ENCODE peak calls at places on chromosomes 11 and 22, in five cellular contexts. H, M, A, C and Y are unnamed samples.
A peak's percentile ranks its signal among the peaks of the same experiment; 100 is the strongest.

GRCh38 chr11:69670158-69670845 is 4.9 kb downstream of the LTO1 start:
- DNase-seq in M (peak; percentile 85), H (peak; percentile 92), C (peak; percentile 86), A (peak; percentile 56), Y (peak; percentile 79)

GRCh38 chr22:49206281-49206680 is 621.4 kb downstream of the BRD1 start:
- DNase-seq in H (peak; percentile 46), C (no peak), M (peak; percentile 4), A (no peak), Y (no peak)

GRCh38 chr11:62034045-62034355 is 66.6 kb upstream of the FTH1 start:
- DNase-seq in M (no peak), C (no peak), H (no peak), A (no peak), Y (no peak)

GRCh38 chr22:42353883-42354727 is 78.1 kb downstream of the NFAM1 start:
- DNase-seq in M (no peak), C (no peak), A (no peak), H (no peak), Y (no peak)

GRCh38 chr11:134543144-134544044 is 131.4 kb upstream of the B3GAT1 start:
- DNase-seq in M (no peak), C (no peak), H (peak; percentile 44), A (no peak), Y (no peak)

GRCh38 chr22:29799217-29799680 is 32.1 kb downstream of the UQCR10 start:
- DNase-seq in C (peak; percentile 96), M (peak; percentile 95), H (peak; percentile 94), A (peak; percentile 58), Y (peak; percentile 97)

GRCh38 chr11:116454020-116454645 is 318.7 kb downstream of the BUD13 start:
- DNase-seq in C (peak; percentile 40), M (peak; percentile 49), H (peak; percentile 75), A (no peak), Y (peak; percentile 26)

GRCh38 chr11:3934658-3935057 is 79.2 kb downstream of the STIM1 start:
- DNase-seq in M (no peak), C (no peak), H (no peak), A (no peak), Y (no peak)

GRCh38 chr22:30892731-30893221 is 75.8 kb downstream of the MORC2 start:
- DNase-seq in M (peak; percentile 10), H (no peak), A (no peak), C (no peak), Y (no peak)

GRCh38 chr22:50199836-50200332 is 927 bp upstream of the SELENOO start:
- DNase-seq in M (peak; percentile 33), C (no peak), H (no peak), A (no peak), Y (no peak)

GRCh38 chr11:36007127-36007824 is 63.4 kb downstream of the LDLRAD3 start:
- DNase-seq in A (no peak), M (no peak), H (no peak), C (no peak), Y (no peak)

GRCh38 chr11:117089685-117090084 is 8.5 kb downstream of the SIK3 start:
- DNase-seq in A (peak; percentile 42), H (no peak), C (no peak), M (no peak), Y (no peak)

GRCh38 chr22:22371031-22371541 is 126.5 kb downstream of the VPREB1 start:
- DNase-seq in H (no peak), M (no peak), A (no peak), C (no peak), Y (no peak)

GRCh38 chr22:19909350-19910179 is 32.0 kb upstream of the COMT start:
- DNase-seq in A (peak; percentile 51), H (peak; percentile 90), C (peak; percentile 86), M (peak; percentile 89), Y (no peak)

GRCh38 chr11:120235024-120235628 is 4.8 kb upstream of the POU2F3 start:
- DNase-seq in C (peak; percentile 79), A (peak; percentile 64), H (no peak), M (peak; percentile 84), Y (peak; percentile 84)

GRCh38 chr11:66555416-66555815 is 8.7 kb downstream of the ACTN3 start:
- DNase-seq in A (no peak), C (no peak), M (no peak), H (no peak), Y (no peak)

GRCh38 chr11:68978626-68978930 is 2.2 kb downstream of the MRGPRD start:
- DNase-seq in H (peak; percentile 17), A (no peak), C (no peak), M (no peak), Y (peak; percentile 5)

GRCh38 chr22:30314918-30315317 is 11.8 kb downstream of the TBC1D10A start:
- DNase-seq in M (no peak), H (no peak), C (no peak), A (no peak), Y (no peak)

GRCh38 chr11:60428517-60428916 is 855 bp upstream of the MS4A5 start:
- DNase-seq in M (no peak), C (no peak), H (no peak), A (peak; percentile 26), Y (no peak)

GRCh38 chr11:75810637-75811383 is 4.2 kb upstream of the UVRAG start:
- DNase-seq in C (no peak), M (no peak), H (no peak), A (no peak), Y (no peak)

GRCh38 chr22:40739723-40740122 is 60.4 kb downstream of the MCHR1 start:
- DNase-seq in M (no peak), A (no peak), H (no peak), C (no peak), Y (no peak)

GRCh38 chr11:8247312-8247711 is 16.4 kb downstream of the LMO1 start:
- DNase-seq in C (no peak), H (no peak), M (peak; percentile 53), A (no peak), Y (no peak)

GRCh38 chr11:6095798-6096197 is 11.7 kb upstream of the OR56B4 start:
- DNase-seq in C (no peak), M (no peak), A (no peak), H (no peak), Y (no peak)

GRCh38 chr22:21697866-21698265 is 32.1 kb downstream of the PPIL2 start:
- DNase-seq in M (no peak), A (no peak), H (no peak), C (no peak), Y (no peak)

GRCh38 chr11:79052539-79052938 is 388.3 kb downstream of the TENM4 start:
- DNase-seq in M (no peak), H (no peak), A (no peak), C (no peak), Y (no peak)

GRCh38 chr11:63535734-63536133 is 874 bp upstream of the PLAAT4 start:
- DNase-seq in M (no peak), C (no peak), H (no peak), A (no peak), Y (no peak)

GRCh38 chr22:17314472-17314871 is 54.8 kb upstream of the CECR2 start:
- DNase-seq in H (no peak), M (peak; percentile 14), C (no peak), A (no peak), Y (no peak)

GRCh38 chr22:17315310-17315709 is 54.0 kb upstream of the CECR2 start:
- DNase-seq in A (no peak), H (no peak), C (no peak), M (peak; percentile 11), Y (no peak)

GRCh38 chr22:17313591-17313990 is 55.7 kb upstream of the CECR2 start:
- DNase-seq in H (no peak), A (no peak), M (peak; percentile 16), C (no peak), Y (no peak)

GRCh38 chr22:17319541-17319940 is 49.7 kb upstream of the CECR2 start:
- DNase-seq in A (no peak), M (no peak), H (no peak), C (no peak), Y (no peak)

DNA sequence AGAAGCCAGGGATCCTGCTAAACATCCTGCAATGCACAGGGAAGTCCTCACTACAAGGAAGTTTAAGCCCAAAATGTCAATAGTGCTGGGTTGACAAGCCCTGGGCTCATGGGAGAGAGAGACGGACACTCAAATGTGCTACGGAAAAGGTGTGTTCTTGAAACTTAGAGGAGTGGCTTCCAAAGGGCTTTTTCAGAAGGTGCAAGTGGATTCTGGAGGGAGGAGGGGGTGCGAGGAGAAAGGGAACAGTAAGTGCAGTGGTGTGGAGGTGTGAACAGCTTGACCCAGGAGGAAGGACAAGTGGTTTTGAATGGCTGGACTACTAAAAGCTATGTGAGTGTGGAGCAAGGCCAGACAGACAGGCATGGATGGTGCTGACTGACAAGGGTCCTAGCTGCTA is 50.4 kb upstream of the CECR2 start:
- DNase-seq in H (no peak), M (no peak), C (no peak), A (no peak), Y (peak; percentile 69)
- H3K4me3 ChIP-seq in H (no peak overlapping the region), M (no peak overlapping the region), C (no peak overlapping the region), A (no peak overlapping the region), Y (no peak overlapping the region)

DNA sequence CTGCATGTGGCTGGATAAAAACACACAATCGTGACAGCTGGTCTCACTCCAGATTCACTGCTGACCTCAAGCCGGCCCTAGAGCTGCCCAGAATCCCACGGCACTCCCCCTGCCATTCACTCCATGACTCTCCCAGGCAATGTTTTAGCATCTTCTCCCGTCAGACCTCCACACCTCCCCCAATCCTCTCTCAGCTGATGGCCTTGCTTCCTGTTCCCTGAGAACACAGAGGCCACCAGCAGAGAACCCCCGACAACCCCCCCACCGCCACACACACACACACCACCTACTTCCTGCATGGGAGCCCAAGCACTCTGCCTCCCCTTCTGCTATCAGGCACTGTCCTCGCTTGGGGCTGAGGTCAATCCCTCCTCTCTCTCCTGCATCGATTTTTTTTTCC is 9.3 kb downstream of the TNKS1BP1 start:
- DNase-seq in C (no peak), A (no peak), H (no peak), M (no peak), Y (no peak)
- TF ChIP-seq POLR2AphosphoS5 in C (no peak), A (no peak), H (no peak), M (no peak), Y (no peak)

GRCh38 chr11:123560001-123560400 is 94.4 kb downstream of the SCN3B start:
- DNase-seq in C (no peak), M (peak; percentile 46), H (peak; percentile 78), A (no peak), Y (no peak)

GRCh38 chr11:123559418-123559817 is 95.0 kb downstream of the SCN3B start:
- DNase-seq in H (no peak), C (no peak), M (no peak), A (no peak), Y (no peak)

GRCh38 chr11:123562829-123563228 is 91.6 kb downstream of the SCN3B start:
- DNase-seq in M (no peak), H (no peak), A (no peak), C (no peak), Y (no peak)

GRCh38 chr11:123562166-123562565 is 92.3 kb downstream of the SCN3B start:
- DNase-seq in H (no peak), M (peak; percentile 67), A (no peak), C (no peak), Y (no peak)

GRCh38 chr11:123561046-123561781 is 93.2 kb downstream of the SCN3B start:
- DNase-seq in M (peak; percentile 49), H (no peak), A (no peak), C (no peak), Y (no peak)
- H3K27ac ChIP-seq in M (peak overlapping the region; percentile 40), H (no peak overlapping the region), A (no peak overlapping the region), C (peak overlapping the region; percentile 50), Y (no peak overlapping the region)

DNA sequence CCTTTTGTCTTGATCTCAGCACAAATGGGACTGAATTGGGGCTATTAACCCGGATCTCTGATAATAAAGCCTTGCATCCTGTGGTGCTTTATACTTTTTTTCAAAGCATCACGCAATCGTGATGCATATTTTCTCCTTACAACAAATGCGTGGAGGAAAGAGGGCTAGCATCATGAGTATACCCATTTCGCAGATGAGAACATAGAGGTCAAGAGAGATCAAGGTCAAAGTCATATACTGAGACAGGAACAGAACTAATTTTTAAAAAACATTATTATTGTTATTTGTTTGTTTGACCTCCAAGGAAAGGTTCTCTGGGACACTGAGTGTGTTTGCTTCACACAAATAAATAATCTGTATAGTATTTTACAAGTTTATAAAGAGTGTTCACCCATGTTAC is 191.2 kb downstream of the ST3GAL4 start:
- DNase-seq in M (no peak), A (no peak), C (no peak), H (no peak), Y (no peak)
- H3K4me3 ChIP-seq in M (no peak overlapping the region), A (no peak overlapping the region), C (no peak overlapping the region), H (no peak overlapping the region), Y (no peak overlapping the region)